ENCODE peak calls at places on chromosomes 4 and X, in six cellular contexts. Y is GM23338, S is SJSA1, O is neural progenitor cell, G is HepG2, X is BE2C. T is an unnamed sample.

GRCh38 chr4:72352746-72353145 is 216.3 kb downstream of the ADAMTS3 start:
- DNase-seq in Y (no peak), S (no peak), O (no peak), G (no peak), X (no peak), T (no peak)

GRCh38 chrX:10239611-10240064 is 82.9 kb downstream of the CLCN4 start:
- DNase-seq in Y (no peak), S (peak; percentile 69), O (no peak), G (no peak), X (no peak), T (no peak)

GRCh38 chr4:123972031-123972430 is 575.4 kb downstream of the SPRY1 start:
- DNase-seq in Y (no peak), S (no peak), O (no peak), G (no peak), X (no peak), T (no peak)

GRCh38 chr4:106898621-106899230 is 137.4 kb downstream of the DKK2 start:
- DNase-seq in Y (peak; percentile 85), S (peak; percentile 50), O (peak; percentile 82), G (peak; percentile 32), X (peak; percentile 61), T (peak; percentile 64)

GRCh38 chr4:165461176-165461835 is 82.5 kb downstream of the CPE start:
- DNase-seq in Y (no peak), S (peak; percentile 57), O (no peak), G (peak; percentile 54), X (no peak), T (no peak)

GRCh38 chrX:40628506-40628905 is 5.3 kb downstream of the MPC1L start:
- DNase-seq in Y (no peak), S (no peak), O (no peak), G (no peak), X (no peak), T (no peak)

GRCh38 chr4:66178901-66179300 is 508.6 kb upstream of the EPHA5 start:
- DNase-seq in Y (peak; percentile 18), S (peak; percentile 50), O (peak; percentile 74), G (no peak), X (no peak), T (peak; percentile 18)

GRCh38 chrX:5236096-5236495 is 992.6 kb downstream of the NLGN4X start:
- DNase-seq in Y (peak; percentile 39), S (no peak), O (peak; percentile 44), G (no peak), X (no peak), T (peak; percentile 15)

GRCh38 chrX:46165411-46165810 is 379.8 kb downstream of the ZNF674 start:
- DNase-seq in Y (no peak), S (no peak), O (no peak), G (no peak), X (no peak), T (no peak)

GRCh38 chr4:123361195-123361861 is 35.3 kb upstream of the SPRY1 start:
- DNase-seq in Y (no peak), S (no peak), O (no peak), G (no peak), X (no peak), T (no peak)

GRCh38 chrX:98203800-98204199 is 1320.1 kb downstream of the RPA4 start:
- DNase-seq in Y (no peak), S (no peak), O (no peak), G (no peak), X (no peak), T (no peak)

GRCh38 chrX:85108165-85108564 is 104.5 kb downstream of the APOOL start:
- DNase-seq in Y (no peak), S (no peak), O (no peak), G (no peak), X (no peak), T (no peak)

GRCh38 chrX:19658030-19658429 is 142.7 kb upstream of the MAP3K15 start:
- DNase-seq in Y (no peak), S (no peak), O (no peak), G (no peak), X (no peak), T (no peak)

GRCh38 chrX:12210921-12211320 is 72.6 kb downstream of the FRMPD4 start:
- DNase-seq in Y (no peak), S (no peak), O (no peak), G (no peak), X (no peak), T (no peak)

GRCh38 chrX:130163350-130163851 is 2.2 kb downstream of the AIFM1 start:
- DNase-seq in Y (no peak), S (no peak), O (no peak), G (peak; percentile 8), X (no peak), T (no peak)

GRCh38 chr4:89171176-89171575 is 59.8 kb downstream of the TIGD2 start:
- DNase-seq in Y (no peak), S (no peak), O (no peak), G (no peak), X (no peak), T (no peak)

GRCh38 chrX:123267220-123267619 is 83.1 kb downstream of the GRIA3 start:
- DNase-seq in Y (no peak), S (no peak), O (no peak), G (no peak), X (no peak), T (no peak)

GRCh38 chr4:182839256-182839655 is 77.9 kb downstream of the DCTD start:
- DNase-seq in Y (no peak), S (no peak), O (no peak), G (no peak), X (no peak), T (no peak)

GRCh38 chr4:2722033-2722432 is 34.1 kb downstream of the TNIP2 start:
- DNase-seq in Y (no peak), S (no peak), O (no peak), G (no peak), X (no peak), T (no peak)

GRCh38 chr4:5127556-5127955 is 76.3 kb downstream of the STK32B start:
- DNase-seq in Y (no peak), S (no peak), O (no peak), G (no peak), X (peak; percentile 48), T (no peak)

GRCh38 chr4:52038109-52038912 is at the start of gene SGCB:
- DNase-seq in Y (peak; percentile 71), S (peak; percentile 65), O (peak; percentile 85), G (no peak), X (peak; percentile 83), T (peak; percentile 73)

GRCh38 chr4:123616970-123617392 is 220.4 kb downstream of the SPRY1 start:
- DNase-seq in Y (peak; percentile 42), S (no peak), O (peak; percentile 45), G (no peak), X (no peak), T (no peak)

GRCh38 chrX:351736-352135 is 33.1 kb upstream of the GTPBP6 start:
- DNase-seq in Y (no peak), S (no peak), O (no peak), G (no peak), X (no peak), T (no peak)

GRCh38 chr4:76665139-76665538 is 230.1 kb downstream of the SHROOM3 start:
- DNase-seq in Y (no peak), S (no peak), O (no peak), G (no peak), X (no peak), T (no peak)

GRCh38 chr4:80913381-80913780 is 117.1 kb upstream of the BMP3 start:
- DNase-seq in Y (no peak), S (no peak), O (no peak), G (no peak), X (no peak), T (no peak)

GRCh38 chrX:129875669-129876068 is 30.3 kb upstream of the UTP14A start:
- DNase-seq in Y (no peak), S (peak; percentile 63), O (no peak), G (no peak), X (no peak), T (no peak)

GRCh38 chr4:123555500-123556273 is 159.1 kb downstream of the SPRY1 start:
- DNase-seq in Y (peak; percentile 28), S (peak; percentile 45), O (no peak), G (peak; percentile 98), X (no peak), T (no peak)

GRCh38 chr4:104404384-104404783 is 90.3 kb downstream of the CXXC4 start:
- DNase-seq in Y (no peak), S (no peak), O (no peak), G (no peak), X (no peak), T (no peak)

GRCh38 chrX:22526339-22526738 is 253.6 kb downstream of the CBLL2 start:
- DNase-seq in Y (no peak), S (no peak), O (no peak), G (no peak), X (no peak), T (no peak)

GRCh38 chrX:13764765-13765164 is 30.2 kb downstream of the OFD1 start:
- DNase-seq in Y (peak; percentile 59), S (no peak), O (peak; percentile 71), G (peak; percentile 1), X (peak; percentile 58), T (peak; percentile 94)

GRCh38 chr4:105122334-105122733 is 24.3 kb upstream of the TET2 start:
- DNase-seq in Y (peak; percentile 91), S (peak; percentile 66), O (peak; percentile 54), G (no peak), X (no peak), T (no peak)

GRCh38 chrX:129797251-129797906 is 17.6 kb downstream of the SASH3 start:
- DNase-seq in Y (no peak), S (no peak), O (no peak), G (no peak), X (no peak), T (no peak)

DNA sequence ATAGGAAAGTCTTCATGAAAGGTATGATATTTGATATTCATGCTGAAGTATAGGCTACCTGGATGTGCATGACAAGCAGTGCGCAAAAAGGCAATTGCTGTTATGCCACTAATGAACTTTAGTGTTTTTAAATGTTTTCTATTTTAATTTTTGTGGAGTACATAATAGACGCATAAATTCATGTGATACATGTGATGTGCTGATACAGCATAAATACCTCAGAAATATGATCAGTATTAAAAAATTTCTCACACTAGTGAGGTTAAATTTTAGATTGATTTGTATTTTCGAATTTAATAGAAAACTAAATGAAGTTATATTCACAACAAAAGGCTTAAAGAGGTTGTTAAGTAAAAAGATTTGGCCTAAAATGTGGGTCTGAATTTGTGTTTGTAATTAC is 2.2 kb downstream of the UGT2A1 start:
- DNase-seq in Y (no peak), S (no peak), O (no peak), G (no peak), X (no peak), T (no peak)
- H3K27me3 ChIP-seq in Y (no peaks in the 10 kb centered on the region), S (no peaks in the 10 kb centered on the region), O (no peaks in the 10 kb centered on the region), G (no peaks in the 10 kb centered on the region), X (no peaks in the 10 kb centered on the region), T (no peaks in the 10 kb centered on the region)

GRCh38 chr4:85489273-85489672 is 14.3 kb downstream of the ARHGAP24 start:
- DNase-seq in Y (peak; percentile 30), S (no peak), O (peak; percentile 16), G (no peak), X (no peak), T (no peak)
- H3K4me3 ChIP-seq in Y (no peak overlapping the region), S (no peak overlapping the region), O (no peak overlapping the region), G (no peak overlapping the region), X (no peak overlapping the region), T (no peak overlapping the region)

GRCh38 chrX:154325541-154325940 is 29.9 kb downstream of the TKTL1 start:
- DNase-seq in Y (no peak), S (peak; percentile 49), O (no peak), G (no peak), X (no peak), T (no peak)
- H3K27me3 ChIP-seq in Y (no peaks in the 10 kb centered on the region), S (peaks cover 3% of the 10 kb centered on the region), O (no peaks in the 10 kb centered on the region), G (peaks cover 2% of the 10 kb centered on the region), X (no peaks in the 10 kb centered on the region), T (peaks cover 19% of the 10 kb centered on the region)

DNA sequence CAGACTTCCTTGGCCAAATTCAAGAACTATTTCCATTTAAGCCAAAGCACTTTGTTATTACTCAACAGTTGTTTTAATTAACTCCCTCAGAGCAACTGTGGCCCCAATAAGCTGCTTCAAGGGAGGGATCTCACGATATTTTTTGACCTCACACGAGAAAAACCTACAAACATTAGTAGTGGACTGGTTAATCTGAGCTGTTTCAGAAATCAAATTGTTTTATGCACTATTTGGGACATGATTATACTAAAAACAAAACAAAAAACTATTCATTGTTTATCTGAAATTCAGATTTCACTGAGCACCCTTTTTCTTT is 74.3 kb downstream of the DCHS2 start:
- DNase-seq in Y (no peak), S (no peak), O (no peak), G (no peak), X (no peak), T (no peak)
- H3K4me3 ChIP-seq in Y (peak overlapping the region; percentile 67), S (no peak overlapping the region), O (peak overlapping the region; percentile 67), G (no peak overlapping the region), X (peak overlapping the region; percentile 69), T (peak overlapping the region; percentile 53)